ENCODE peak calls at places on chromosomes 2 and 18, in four cellular contexts. One of them, this sample, is unnamed.

GRCh38 chr2:216107760-216108159 is 1.4 kb upstream of the XRCC5 start:
- DNase-seq in CD8-positive, alpha-beta memory T cell: no peak
- DNase-seq in colonic mucosa: no peak
- DNase-seq in AG08396: no peak
- DNase-seq in this sample: no peak

GRCh38 chr2:112627060-112628040 is 18.4 kb upstream of the SLC20A1 start:
- DNase-seq in AG08396: peak; percentile 80
- DNase-seq in colonic mucosa: no peak
- DNase-seq in CD8-positive, alpha-beta memory T cell: no peak
- DNase-seq in this sample: no peak

GRCh38 chr18:76410660-76411417 is 84.2 kb downstream of the ZNF516 start:
- DNase-seq in CD8-positive, alpha-beta memory T cell: no peak
- DNase-seq in AG08396: no peak
- DNase-seq in colonic mucosa: no peak
- DNase-seq in this sample: no peak

GRCh38 chr2:192298664-192299063 is 103.9 kb upstream of the TMEFF2 start:
- DNase-seq in AG08396: no peak
- DNase-seq in colonic mucosa: no peak
- DNase-seq in CD8-positive, alpha-beta memory T cell: no peak
- DNase-seq in this sample: no peak

GRCh38 chr18:57223160-57223870 is 76.4 kb downstream of the BOD1L2 start:
- DNase-seq in colonic mucosa: no peak
- DNase-seq in AG08396: no peak
- DNase-seq in CD8-positive, alpha-beta memory T cell: no peak
- DNase-seq in this sample: no peak

GRCh38 chr2:239106971-239107370 is 259.1 kb downstream of the TWIST2 start:
- DNase-seq in colonic mucosa: no peak
- DNase-seq in CD8-positive, alpha-beta memory T cell: no peak
- DNase-seq in AG08396: no peak
- DNase-seq in this sample: no peak

GRCh38 chr18:13003466-13003896 is 12.3 kb downstream of the CEP192 start:
- DNase-seq in AG08396: peak; percentile 55
- DNase-seq in colonic mucosa: peak; percentile 24
- DNase-seq in CD8-positive, alpha-beta memory T cell: no peak
- DNase-seq in this sample: peak; percentile 87

GRCh38 chr2:8586397-8587051 is 95.3 kb upstream of the ID2 start:
- DNase-seq in colonic mucosa: no peak
- DNase-seq in AG08396: no peak
- DNase-seq in CD8-positive, alpha-beta memory T cell: no peak
- DNase-seq in this sample: peak; percentile 80

GRCh38 chr2:203782262-203782976 is 76.0 kb downstream of the CD28 start:
- DNase-seq in AG08396: peak; percentile 83
- DNase-seq in CD8-positive, alpha-beta memory T cell: peak; percentile 59
- DNase-seq in colonic mucosa: peak; percentile 61
- DNase-seq in this sample: peak; percentile 87

GRCh38 chr2:217843353-217843752 is 159.4 kb downstream of the TNS1 start:
- DNase-seq in colonic mucosa: no peak
- DNase-seq in AG08396: no peak
- DNase-seq in CD8-positive, alpha-beta memory T cell: no peak
- DNase-seq in this sample: peak; percentile 35

GRCh38 chr2:173226899-173227692 is 127.6 kb upstream of the CDCA7 start:
- DNase-seq in CD8-positive, alpha-beta memory T cell: no peak
- DNase-seq in AG08396: no peak
- DNase-seq in colonic mucosa: peak; percentile 41
- DNase-seq in this sample: no peak

GRCh38 chr18:64929026-64929425 is 780.1 kb upstream of the LINC00305 start:
- DNase-seq in colonic mucosa: no peak
- DNase-seq in AG08396: no peak
- DNase-seq in CD8-positive, alpha-beta memory T cell: no peak
- DNase-seq in this sample: no peak

GRCh38 chr18:8489761-8490160 is 119.5 kb upstream of the RAB12 start:
- DNase-seq in CD8-positive, alpha-beta memory T cell: no peak
- DNase-seq in colonic mucosa: no peak
- DNase-seq in AG08396: no peak
- DNase-seq in this sample: no peak

GRCh38 chr18:48514786-48515185 is 24.0 kb upstream of the CTIF start:
- DNase-seq in colonic mucosa: no peak
- DNase-seq in CD8-positive, alpha-beta memory T cell: no peak
- DNase-seq in AG08396: no peak
- DNase-seq in this sample: no peak

GRCh38 chr2:18378020-18378653 is 182.3 kb downstream of the RDH14 start:
- DNase-seq in AG08396: peak; percentile 53
- DNase-seq in CD8-positive, alpha-beta memory T cell: peak; percentile 12
- DNase-seq in colonic mucosa: peak; percentile 24
- DNase-seq in this sample: peak; percentile 9

GRCh38 chr2:48448274-48449061 is 81.5 kb upstream of the STON1 start:
- DNase-seq in colonic mucosa: no peak
- DNase-seq in AG08396: peak; percentile 32
- DNase-seq in CD8-positive, alpha-beta memory T cell: peak; percentile 69
- DNase-seq in this sample: peak; percentile 23

GRCh38 chr18:80228051-80228848 is 19.1 kb downstream of the PARD6G start:
- DNase-seq in AG08396: no peak
- DNase-seq in CD8-positive, alpha-beta memory T cell: no peak
- DNase-seq in colonic mucosa: no peak
- DNase-seq in this sample: no peak

GRCh38 chr2:141316606-141317005 is 814.2 kb downstream of the LRP1B start:
- DNase-seq in colonic mucosa: no peak
- DNase-seq in AG08396: no peak
- DNase-seq in CD8-positive, alpha-beta memory T cell: no peak
- DNase-seq in this sample: no peak

GRCh38 chr2:202339052-202339870 is 36.9 kb upstream of the BMPR2 start:
- DNase-seq in AG08396: no peak
- DNase-seq in colonic mucosa: peak; percentile 33
- DNase-seq in CD8-positive, alpha-beta memory T cell: no peak
- DNase-seq in this sample: no peak

GRCh38 chr2:98465456-98466201 is 21.0 kb downstream of the INPP4A start:
- DNase-seq in colonic mucosa: peak; percentile 79
- DNase-seq in AG08396: no peak
- DNase-seq in CD8-positive, alpha-beta memory T cell: peak; percentile 91
- DNase-seq in this sample: no peak

GRCh38 chr18:47919916-47920315 is 10.5 kb downstream of the SMAD2 start:
- DNase-seq in colonic mucosa: no peak
- DNase-seq in AG08396: no peak
- DNase-seq in CD8-positive, alpha-beta memory T cell: no peak
- DNase-seq in this sample: no peak

GRCh38 chr2:119826370-119826961 is 66.7 kb downstream of the PTPN4 start:
- DNase-seq in AG08396: peak; percentile 23
- DNase-seq in CD8-positive, alpha-beta memory T cell: peak; percentile 33
- DNase-seq in colonic mucosa: no peak
- DNase-seq in this sample: peak; percentile 62

GRCh38 chr2:16014041-16014787 is 73.9 kb downstream of the MYCN start:
- DNase-seq in AG08396: no peak
- DNase-seq in CD8-positive, alpha-beta memory T cell: no peak
- DNase-seq in colonic mucosa: peak; percentile 77
- DNase-seq in this sample: no peak

GRCh38 chr2:3679616-3680393 is 21.8 kb downstream of the ALLC start:
- DNase-seq in colonic mucosa: no peak
- DNase-seq in AG08396: no peak
- DNase-seq in CD8-positive, alpha-beta memory T cell: no peak
- DNase-seq in this sample: no peak

GRCh38 chr2:5691659-5692529 is at the start of gene SOX11:
- DNase-seq in CD8-positive, alpha-beta memory T cell: no peak
- DNase-seq in colonic mucosa: no peak
- DNase-seq in AG08396: peak; percentile 89
- DNase-seq in this sample: peak; percentile 90

GRCh38 chr18:68699043-68699442 is 15.9 kb downstream of the TMX3 start:
- DNase-seq in CD8-positive, alpha-beta memory T cell: no peak
- DNase-seq in colonic mucosa: no peak
- DNase-seq in AG08396: no peak
- DNase-seq in this sample: peak; percentile 64

GRCh38 chr2:178478102-178478441 is 328 bp downstream of the FKBP7 start:
- DNase-seq in AG08396: peak; percentile 25
- DNase-seq in CD8-positive, alpha-beta memory T cell: no peak
- DNase-seq in colonic mucosa: peak; percentile 29
- DNase-seq in this sample: peak; percentile 71

GRCh38 chr2:121999273-121999672 is 243.8 kb downstream of the TSN start:
- DNase-seq in AG08396: peak; percentile 7
- DNase-seq in CD8-positive, alpha-beta memory T cell: no peak
- DNase-seq in colonic mucosa: peak; percentile 66
- DNase-seq in this sample: no peak

GRCh38 chr18:37631422-37631821 is 65.8 kb upstream of the CELF4 start:
- DNase-seq in AG08396: no peak
- DNase-seq in colonic mucosa: no peak
- DNase-seq in CD8-positive, alpha-beta memory T cell: no peak
- DNase-seq in this sample: no peak

GRCh38 chr2:147634801-147635200 is 210.0 kb upstream of the ACVR2A start:
- DNase-seq in CD8-positive, alpha-beta memory T cell: no peak
- DNase-seq in AG08396: no peak
- DNase-seq in colonic mucosa: no peak
- DNase-seq in this sample: no peak

GRCh38 chr2:23653326-23653725 is 268.3 kb downstream of the KLHL29 start:
- DNase-seq in AG08396: no peak
- DNase-seq in colonic mucosa: no peak
- DNase-seq in CD8-positive, alpha-beta memory T cell: no peak
- DNase-seq in this sample: no peak

GRCh38 chr2:86314125-86314524 is 23.3 kb downstream of the REEP1 start:
- DNase-seq in AG08396: no peak
- DNase-seq in colonic mucosa: no peak
- DNase-seq in CD8-positive, alpha-beta memory T cell: no peak
- DNase-seq in this sample: no peak

GRCh38 chr2:179264238-179265081 is at the start of gene SESTD1:
- DNase-seq in AG08396: peak; percentile 70
- DNase-seq in CD8-positive, alpha-beta memory T cell: peak; percentile 39
- DNase-seq in colonic mucosa: peak; percentile 69
- DNase-seq in this sample: peak; percentile 88

GRCh38 chr2:209977386-209978239 is 24.8 kb upstream of the RPE start:
- DNase-seq in AG08396: peak; percentile 8
- DNase-seq in CD8-positive, alpha-beta memory T cell: peak; percentile 50
- DNase-seq in colonic mucosa: no peak
- DNase-seq in this sample: no peak

GRCh38 chr2:52369176-52369575 is 1337.2 kb upstream of the NRXN1 start:
- DNase-seq in colonic mucosa: no peak
- DNase-seq in CD8-positive, alpha-beta memory T cell: no peak
- DNase-seq in AG08396: no peak
- DNase-seq in this sample: no peak

GRCh38 chr2:213199871-213200270 is 48.5 kb upstream of the IKZF2 start:
- DNase-seq in CD8-positive, alpha-beta memory T cell: no peak
- DNase-seq in colonic mucosa: no peak
- DNase-seq in AG08396: no peak
- DNase-seq in this sample: no peak